ENCODE peak calls at places on chromosomes 16 and 17, in four cellular contexts. J is left ventricle myocardium superior, F is adrenal gland, C is Calu3. V is an unnamed sample.

GRCh38 chr16:83439412-83439811 is 368.4 kb upstream of the HSBP1 start:
- DNase-seq in J (no peak), F (no peak), C (no peak), V (no peak)

GRCh38 chr16:88469615-88470395 is 16.7 kb downstream of the ZFPM1 start:
- DNase-seq in J (no peak), F (no peak), C (no peak), V (no peak)

GRCh38 chr17:76824103-76824502 is 44.1 kb upstream of the MGAT5B start:
- DNase-seq in J (no peak), F (no peak), C (no peak), V (no peak)

GRCh38 chr16:88730632-88731607 is 24.6 kb downstream of the CTU2 start:
- DNase-seq in J (no peak), F (no peak), C (no peak), V (no peak)

GRCh38 chr17:7046127-7046724 is 2.3 kb upstream of the SLC16A11 start:
- DNase-seq in J (no peak), F (peak; percentile 61), C (peak; percentile 90), V (no peak)

GRCh38 chr16:19344224-19344801 is 58.8 kb downstream of the CLEC19A start:
- DNase-seq in J (no peak), F (no peak), C (no peak), V (no peak)

GRCh38 chr17:1434150-1434549 is 21.9 kb downstream of the CRK start:
- DNase-seq in J (no peak), F (no peak), C (no peak), V (no peak)

GRCh38 chr17:58386708-58387107 is 30.6 kb downstream of the RNF43 start:
- DNase-seq in J (no peak), F (no peak), C (no peak), V (no peak)

GRCh38 chr17:58813712-58814111 is 58.1 kb downstream of the PPM1E start:
- DNase-seq in J (no peak), F (no peak), C (no peak), V (no peak)

GRCh38 chr17:50534222-50534978 is 1.9 kb downstream of the EPN3 start:
- DNase-seq in J (peak; percentile 59), F (peak; percentile 77), C (peak; percentile 92), V (no peak)

GRCh38 chr16:51898872-51899271 is 648.1 kb downstream of the TOX3 start:
- DNase-seq in J (no peak), F (no peak), C (no peak), V (no peak)

GRCh38 chr16:85902366-85903155 is 3.6 kb downstream of the IRF8 start:
- DNase-seq in J (no peak), F (no peak), C (no peak), V (no peak)

GRCh38 chr16:54080524-54081008 is 206.0 kb downstream of the IRX3 start:
- DNase-seq in J (no peak), F (no peak), C (no peak), V (no peak)

GRCh38 chr17:78822552-78822951 is 18.1 kb downstream of the USP36 start:
- DNase-seq in J (no peak), F (no peak), C (no peak), V (no peak)

GRCh38 chr17:68613739-68614298 is 12.7 kb upstream of the FAM20A start:
- DNase-seq in J (no peak), F (peak; percentile 62), C (peak; percentile 54), V (no peak)

GRCh38 chr16:77835111-77835510 is 46.7 kb downstream of the VAT1L start:
- DNase-seq in J (no peak), F (no peak), C (no peak), V (no peak)

GRCh38 chr17:49565948-49566491 is 9.7 kb upstream of the NXPH3 start:
- DNase-seq in J (peak; percentile 82), F (peak; percentile 55), C (peak; percentile 58), V (peak; percentile 74)

V was measured in left ventricle myocardium inferior.